ENCODE peak calls at places on chromosome 16, in four cellular contexts. K is adrenal gland, O is PC-3, R is Caco-2. W is an unnamed sample. For H3K4me1, the result is how much of the 10 kb centered on the place peaks cover.

GRCh38 chr16:27847030-27847550 is 216.4 kb downstream of the GSG1L start:
- DNase-seq in K (no peak), O (peak), R (no peak), W (no peak)

GRCh38 chr16:2587891-2588565 is 50.2 kb downstream of the PDPK1 start:
- DNase-seq in O (no peak), K (no peak), R (no peak), W (no peak)

GRCh38 chr16:3665508-3665907 is 11.0 kb downstream of the DNASE1 start:
- DNase-seq in K (no peak), O (no peak), R (no peak), W (no peak)

GRCh38 chr16:69939821-69940585 is 11.1 kb upstream of the CLEC18A start:
- DNase-seq in K (peak), O (no peak), R (no peak), W (no peak)

GRCh38 chr16:23509763-23510153 is 536 bp downstream of the GGA2 start:
- DNase-seq in R (no peak), K (peak), O (peak), W (peak)

GRCh38 chr16:48383877-48384304 is 1.3 kb downstream of the SIAH1 start:
- DNase-seq in K (peak), O (peak), R (no peak), W (no peak)

GRCh38 chr16:30997887-30998711 is 12.3 kb downstream of the STX1B start:
- DNase-seq in K (no peak), O (peak), R (no peak), W (peak)

GRCh38 chr16:70576431-70577255 is 53.0 kb downstream of the SF3B3 start:
- DNase-seq in R (no peak), K (no peak), O (peak), W (peak)

GRCh38 chr16:82732461-82732860 is 105.7 kb downstream of the CDH13 start:
- DNase-seq in K (no peak), O (no peak), R (no peak), W (peak)

GRCh38 chr16:7440886-7441400 is 108.3 kb downstream of the RBFOX1 start:
- DNase-seq in R (no peak), K (no peak), O (no peak), W (no peak)

GRCh38 chr16:4410335-4411075 is 5.9 kb downstream of the CORO7 start:
- DNase-seq in R (no peak), K (peak), O (peak), W (no peak)

GRCh38 chr16:50261707-50262235 is 4.6 kb upstream of the ADCY7 start:
- DNase-seq in O (no peak), R (peak), K (no peak), W (no peak)

GRCh38 chr16:86951831-86952598 is 365.2 kb downstream of the C16orf95 start:
- DNase-seq in O (peak), R (no peak), K (no peak), W (no peak)

GRCh38 chr16:22321340-22322001 is 24.3 kb downstream of the POLR3E start:
- DNase-seq in R (no peak), O (peak), K (peak), W (peak)
- TF ChIP-seq CTCF in R (peak), O (peak), K (peak), W (peak)

DNA sequence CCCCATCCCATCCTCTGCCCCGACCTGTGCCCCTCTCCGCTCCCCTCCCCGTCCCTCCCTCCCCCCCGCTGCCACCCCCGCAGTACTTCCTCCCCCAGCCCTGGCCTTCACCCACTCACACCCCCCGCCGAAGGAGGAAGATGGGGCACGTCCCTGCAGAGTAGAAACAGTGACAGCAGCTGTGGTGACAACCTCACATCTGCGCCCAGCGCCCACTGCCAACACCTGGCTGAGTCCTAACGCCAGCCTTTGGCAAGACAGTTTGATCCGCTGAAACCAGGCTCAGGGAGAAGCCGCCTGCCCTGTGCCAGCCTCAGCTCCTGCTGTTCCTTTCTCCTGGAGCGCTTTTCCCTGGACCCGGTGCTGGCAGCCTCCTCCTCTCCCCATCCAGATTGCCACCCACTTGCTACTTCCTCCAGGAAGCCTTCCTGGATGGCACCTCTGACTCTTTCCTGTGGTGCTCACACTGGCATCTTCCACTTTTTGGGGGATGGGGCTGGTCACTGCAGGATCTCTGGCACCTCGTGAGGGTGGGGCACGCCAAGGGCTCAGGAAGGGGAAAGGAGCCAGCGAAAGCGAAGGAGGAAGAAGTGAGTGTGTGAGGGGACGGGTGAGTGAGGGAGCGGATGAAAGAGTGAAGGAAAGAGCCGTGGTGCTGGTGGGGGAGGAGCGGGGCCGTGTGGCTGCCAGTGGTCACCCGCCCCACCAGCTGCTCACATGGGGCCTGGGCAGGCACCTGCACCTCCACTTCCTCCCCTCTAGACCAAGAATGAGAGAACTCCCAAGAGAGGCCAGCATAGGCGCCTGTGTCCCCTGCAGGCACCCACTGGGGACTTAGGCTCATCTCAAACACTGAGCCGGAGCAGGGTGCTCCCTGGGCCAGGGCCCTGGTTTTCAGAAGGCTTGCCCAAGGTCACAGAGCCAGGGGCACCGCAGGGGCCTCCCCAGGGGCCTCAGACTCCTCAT is 27.0 kb downstream of the ZFPM1 start:
- DNase-seq in O (no peak), K (no peak), R (no peak), W (no peak)
- H3K4me3 ChIP-seq in O (no peak), K (no peak), R (no peak), W (no peak)

GRCh38 chr16:10880609-10881452 is 3.8 kb downstream of the CIITA start:
- DNase-seq in R (no peak), O (no peak), K (no peak), W (no peak)

GRCh38 chr16:10881479-10882030 is 4.6 kb downstream of the CIITA start:
- DNase-seq in K (no peak), O (no peak), R (no peak), W (no peak)

GRCh38 chr16:10878328-10878643 is 1.3 kb downstream of the CIITA start:
- DNase-seq in O (no peak), R (no peak), K (no peak), W (no peak)

GRCh38 chr16:10878644-10879498 is 1.9 kb downstream of the CIITA start:
- DNase-seq in K (peak), O (peak), R (no peak), W (no peak)

GRCh38 chr16:10879681-10880589 is 2.9 kb downstream of the CIITA start:
- DNase-seq in R (no peak), K (no peak), O (no peak), W (no peak)
- H3K4me1 ChIP-seq in R (under half), K (under half), O (under half), W (under half)

GRCh38 chr16:11743308-11744074 is 834 bp upstream of the TXNDC11 start:
- DNase-seq in O (peak), K (peak), R (peak), W (peak)
- TF ChIP-seq CTCF in O (no peak), K (no peak), R (no peak), W (no peak)

DNA sequence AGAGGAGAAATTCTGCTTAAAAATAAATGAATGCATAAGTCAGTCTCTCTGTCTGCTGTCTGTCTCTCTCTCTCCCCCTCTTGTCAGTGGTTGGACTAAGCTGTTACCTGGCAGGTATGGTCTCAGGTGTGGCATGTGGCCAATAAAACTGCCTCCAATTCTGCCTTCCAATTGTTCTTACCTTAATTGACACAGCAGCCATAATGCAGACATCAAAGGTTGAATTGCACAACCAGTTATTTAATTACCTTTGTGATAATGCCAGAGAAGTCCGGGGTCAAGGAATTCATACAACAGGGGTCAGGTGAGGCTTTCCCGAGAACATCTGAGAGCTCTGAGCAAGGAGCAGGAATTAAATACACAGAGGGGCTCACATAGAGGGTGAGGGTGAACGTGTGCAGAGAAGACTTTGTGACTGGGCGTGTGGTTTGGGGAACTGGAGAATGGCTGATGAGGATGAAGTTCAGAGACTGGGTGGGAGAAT is 78.8 kb upstream of the CDYL2 start:
- DNase-seq in K (no peak), O (no peak), R (peak), W (no peak)
- H3K4me3 ChIP-seq in K (no peak), O (no peak), R (no peak), W (no peak)

GRCh38 chr16:13238182-13238581 is 336.8 kb downstream of the SHISA9 start:
- DNase-seq in R (peak), K (no peak), O (no peak), W (no peak)

GRCh38 chr16:13244770-13245169 is 343.4 kb downstream of the SHISA9 start:
- DNase-seq in O (no peak), K (no peak), R (no peak), W (no peak)

GRCh38 chr16:13236308-13236707 is 334.9 kb downstream of the SHISA9 start:
- DNase-seq in K (no peak), O (no peak), R (no peak), W (no peak)

GRCh38 chr16:13245713-13246377 is 344.4 kb downstream of the SHISA9 start:
- DNase-seq in K (no peak), R (peak), O (no peak), W (no peak)

DNA sequence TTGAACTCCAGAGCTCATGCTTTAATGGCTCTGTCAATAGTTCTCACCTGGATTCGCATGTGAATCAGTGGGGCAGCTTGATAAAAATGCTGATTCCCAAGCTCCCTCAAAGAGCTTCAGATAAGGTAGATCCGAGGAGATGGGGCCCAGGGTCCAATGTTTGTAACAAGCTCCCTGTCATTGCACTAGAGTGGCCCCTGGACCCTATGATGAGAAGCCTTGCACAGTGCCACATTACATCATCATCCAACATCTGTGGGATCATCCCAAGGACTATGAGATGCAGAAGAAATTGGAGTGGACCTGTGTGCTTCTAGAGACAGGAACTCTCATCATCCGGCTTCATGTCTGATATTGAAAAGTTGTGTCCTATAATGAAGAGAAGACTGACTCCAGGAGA is 340.8 kb downstream of the SHISA9 start:
- DNase-seq in O (no peak), K (no peak), R (no peak), W (no peak)
- H3K4me1 ChIP-seq in O (under half), K (under half), R (under half), W (under half)

GRCh38 chr16:57533366-57533617 is 3.1 kb downstream of the CCDC102A start:
- DNase-seq in O (no peak), R (peak), K (no peak), W (no peak)
- TF ChIP-seq CTCF in O (no peak), R (no peak), K (no peak), W (no peak)

DNA sequence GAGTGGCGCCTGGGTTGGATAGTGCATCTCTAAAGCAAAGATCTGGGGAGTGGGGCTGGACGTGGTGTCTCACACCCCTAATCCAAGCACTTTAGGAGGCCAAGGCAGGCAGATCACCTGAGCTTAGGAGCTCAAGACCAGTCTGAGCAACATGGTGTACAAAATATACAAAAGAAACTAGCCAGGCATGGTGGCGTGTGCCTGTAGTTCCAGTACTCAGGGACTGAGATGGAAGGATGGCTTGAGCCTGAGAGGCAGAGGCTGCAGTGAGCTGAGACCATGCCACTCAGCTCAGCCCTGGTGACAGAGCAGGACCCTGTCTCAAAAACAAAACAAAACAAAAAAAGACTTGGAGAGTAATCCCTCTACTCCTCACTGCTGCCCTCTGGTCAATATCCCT is 96.0 kb downstream of the ZFHX3 start:
- DNase-seq in R (no peak), K (no peak), O (no peak), W (no peak)
- H3K4me3 ChIP-seq in R (no peak), K (no peak), O (no peak), W (no peak)